ENCODE peak calls at places on chromosomes 3 and 15, in five cellular contexts. I, Y, Z, X and B are unnamed samples.

GRCh38 chr15:40058476-40059140 is 19.6 kb upstream of the SRP14 start:
- DNase-seq in I (peak), Y (no peak), Z (no peak), X (no peak), B (no peak)

GRCh38 chr3:128714887-128715496 is 11.0 kb upstream of the RAB7A start:
- DNase-seq in I (peak), Y (no peak), Z (no peak), X (no peak), B (no peak)

GRCh38 chr3:57512174-57512573 is 32.0 kb downstream of the DNAH12 start:
- DNase-seq in I (no peak), Y (no peak), Z (no peak), X (no peak), B (no peak)

GRCh38 chr3:188680189-188680588 is 491.6 kb upstream of the TPRG1 start:
- DNase-seq in I (no peak), Y (no peak), Z (no peak), X (no peak), B (no peak)

GRCh38 chr15:78691873-78692421 is 50.9 kb upstream of the CHRNB4 start:
- DNase-seq in I (peak), Y (no peak), Z (no peak), X (no peak), B (no peak)

GRCh38 chr3:126554560-126555525 is 3.9 kb downstream of the C3orf22 start:
- DNase-seq in I (peak), Y (no peak), Z (no peak), X (no peak), B (peak)

GRCh38 chr15:76904461-76905012 is 603 bp downstream of the SCAPER start:
- DNase-seq in I (no peak), Y (peak), Z (peak), X (no peak), B (peak)

GRCh38 chr3:31974454-31974853 is 6.6 kb downstream of the OSBPL10 start:
- DNase-seq in I (no peak), Y (no peak), Z (no peak), X (no peak), B (no peak)

GRCh38 chr3:15102256-15102655 is 3.3 kb upstream of the RBSN start:
- DNase-seq in I (no peak), Y (no peak), Z (peak), X (peak), B (peak)

GRCh38 chr15:88745696-88746095 is 57.5 kb upstream of the ACAN start:
- DNase-seq in I (no peak), Y (no peak), Z (no peak), X (no peak), B (no peak)

GRCh38 chr3:126258670-126259069 is 78.3 kb upstream of the ALDH1L1 start:
- DNase-seq in I (peak), Y (no peak), Z (no peak), X (no peak), B (no peak)

GRCh38 chr3:30286007-30286669 is 320.3 kb upstream of the TGFBR2 start:
- DNase-seq in I (peak), Y (peak), Z (peak), X (peak), B (peak)

GRCh38 chr3:123618768-123619484 is 34.1 kb upstream of the HACD2 start:
- DNase-seq in I (peak), Y (peak), Z (peak), X (no peak), B (peak)

GRCh38 chr15:56942118-56942517 is 23.7 kb downstream of the TCF12 start:
- DNase-seq in I (no peak), Y (no peak), Z (no peak), X (no peak), B (no peak)

GRCh38 chr15:68808770-68809169 is 11.9 kb downstream of the ANP32A start:
- DNase-seq in I (no peak), Y (no peak), Z (no peak), X (no peak), B (no peak)

GRCh38 chr3:46354984-46355383 is 1.1 kb downstream of the CCR2 start:
- DNase-seq in I (no peak), Y (no peak), Z (no peak), X (no peak), B (no peak)

GRCh38 chr3:106333911-106334618 is 465.3 kb upstream of the CBLB start:
- DNase-seq in I (no peak), Y (no peak), Z (no peak), X (no peak), B (no peak)

GRCh38 chr15:31024979-31025378 is 33.6 kb upstream of the MTMR10 start:
- DNase-seq in I (peak), Y (no peak), Z (no peak), X (no peak), B (no peak)

GRCh38 chr15:57731543-57732103 is 25.1 kb downstream of the POLR2M start:
- DNase-seq in I (no peak), Y (no peak), Z (no peak), X (no peak), B (no peak)

GRCh38 chr3:29720660-29721059 is 439.8 kb downstream of the RBMS3 start:
- DNase-seq in I (no peak), Y (no peak), Z (no peak), X (no peak), B (no peak)

GRCh38 chr15:96122077-96123027 is 208.1 kb upstream of the NR2F2 start:
- DNase-seq in I (no peak), Y (no peak), Z (peak), X (no peak), B (peak)